ENCODE peak calls at places on chromosomes 1 and 21, in nine cellular contexts. N is body of pancreas, Z is osteoblast, B is psoas muscle, L is cardiac muscle cell, I is breast epithelium, W is upper lobe of left lung, H is Peyer's patch, K is left ventricle myocardium inferior. R is an unnamed sample.

GRCh38 chr21:31566061-31566460 is 93.4 kb upstream of the SOD1 start:
- DNase-seq in N (no peak), Z (no peak), B (no peak), L (no peak), I (no peak), W (no peak), H (no peak), K (no peak), R (no peak)

GRCh38 chr21:45309069-45309521 is 21.4 kb upstream of the POFUT2 start:
- DNase-seq in N (peak; percentile 58), Z (peak; percentile 91), B (peak; percentile 78), L (peak; percentile 76), I (no peak), W (peak; percentile 73), H (peak; percentile 78), K (peak; percentile 77), R (no peak)

GRCh38 chr21:32578107-32578691 is 7.1 kb downstream of the TCP10L start:
- DNase-seq in N (no peak), Z (no peak), B (no peak), L (peak; percentile 11), I (no peak), W (no peak), H (no peak), K (no peak), R (no peak)

GRCh38 chr1:155158991-155159390 is 14.1 kb downstream of the KRTCAP2 start:
- DNase-seq in N (no peak), Z (peak; percentile 46), B (no peak), L (no peak), I (peak; percentile 34), W (no peak), H (no peak), K (no peak), R (no peak)

GRCh38 chr1:226632169-226632884 is 83.8 kb downstream of the STUM start:
- DNase-seq in N (no peak), Z (no peak), B (peak; percentile 63), L (no peak), I (peak; percentile 17), W (peak; percentile 17), H (peak; percentile 49), K (no peak), R (no peak)

GRCh38 chr1:99647460-99647859 is 1.5 kb downstream of the PALMD start:
- DNase-seq in N (no peak), Z (no peak), B (no peak), L (no peak), I (no peak), W (no peak), H (no peak), K (no peak), R (no peak)

GRCh38 chr1:15472595-15472994 is 3.3 kb upstream of the CELA2B start:
- DNase-seq in N (no peak), Z (no peak), B (no peak), L (no peak), I (no peak), W (no peak), H (no peak), K (no peak), R (no peak)

GRCh38 chr21:14751011-14751410 is 204.9 kb upstream of the SAMSN1 start:
- DNase-seq in N (no peak), Z (no peak), B (no peak), L (no peak), I (no peak), W (no peak), H (no peak), K (no peak), R (no peak)

GRCh38 chr1:179831225-179831624 is 46.4 kb downstream of the TOR1AIP2 start:
- DNase-seq in N (no peak), Z (no peak), B (no peak), L (no peak), I (no peak), W (no peak), H (no peak), K (no peak), R (no peak)

GRCh38 chr21:37915516-37915915 is 741 bp downstream of the KCNJ6 start:
- DNase-seq in N (no peak), Z (no peak), B (no peak), L (peak; percentile 3), I (no peak), W (no peak), H (no peak), K (no peak), R (no peak)

GRCh38 chr21:25682382-25682781 is 43.3 kb downstream of the JAM2 start:
- DNase-seq in N (no peak), Z (no peak), B (no peak), L (no peak), I (no peak), W (no peak), H (no peak), K (no peak), R (no peak)

GRCh38 chr1:82689217-82689616 is 888.5 kb downstream of the ADGRL2 start:
- DNase-seq in N (no peak), Z (no peak), B (no peak), L (no peak), I (no peak), W (no peak), H (no peak), K (no peak), R (no peak)

GRCh38 chr1:36705629-36706028 is 222.9 kb upstream of the CSF3R start:
- DNase-seq in N (no peak), Z (no peak), B (no peak), L (no peak), I (no peak), W (no peak), H (no peak), K (no peak), R (no peak)
- TF ChIP-seq CTCF in N (no peak), Z (no peak), B (no peak), L (no peak), I (no peak), W (no peak), H (no peak), K (no peak), R (no peak)

GRCh38 chr1:45002650-45003645 is 8.2 kb downstream of the HECTD3 start:
- DNase-seq in N (no peak), Z (peak; percentile 61), B (peak; percentile 24), L (no peak), I (no peak), W (no peak), H (no peak), K (no peak), R (no peak)

GRCh38 chr1:45003741-45004140 is 7.4 kb downstream of the HECTD3 start:
- DNase-seq in N (no peak), Z (peak; percentile 74), B (no peak), L (no peak), I (no peak), W (no peak), H (no peak), K (no peak), R (no peak)

GRCh38 chr1:45007311-45007710 is 3.8 kb downstream of the HECTD3 start:
- DNase-seq in N (no peak), Z (no peak), B (no peak), L (no peak), I (no peak), W (no peak), H (no peak), K (no peak), R (no peak)

GRCh38 chr1:45005761-45006160 is 5.4 kb downstream of the HECTD3 start:
- DNase-seq in N (no peak), Z (peak; percentile 8), B (no peak), L (no peak), I (no peak), W (no peak), H (no peak), K (no peak), R (no peak)

GRCh38 chr1:45004281-45004920 is 6.7 kb downstream of the HECTD3 start:
- DNase-seq in N (no peak), Z (peak; percentile 31), B (no peak), L (no peak), I (no peak), W (no peak), H (no peak), K (no peak), R (no peak)
- H3K36me3 ChIP-seq in N (peaks cover 9% of the 10 kb centered on the region), Z (peaks cover 67% of the 10 kb centered on the region), B (peaks cover 79% of the 10 kb centered on the region), L (peaks cover 19% of the 10 kb centered on the region), I (peaks cover 18% of the 10 kb centered on the region), W (peaks cover 79% of the 10 kb centered on the region), H (no peaks in the 10 kb centered on the region), K (peaks cover 75% of the 10 kb centered on the region), R (peaks cover 64% of the 10 kb centered on the region)

GRCh38 chr1:110639724-110640386 is 33.7 kb upstream of the KCNA2 start:
- DNase-seq in N (no peak), Z (no peak), B (no peak), L (no peak), I (no peak), W (no peak), H (no peak), K (no peak), R (no peak)
- H3K4me1 ChIP-seq in N (peaks cover 3% of the 10 kb centered on the region), Z (no peaks in the 10 kb centered on the region), B (no peaks in the 10 kb centered on the region), L (no peaks in the 10 kb centered on the region), I (no peaks in the 10 kb centered on the region), W (no peaks in the 10 kb centered on the region), H (peaks cover 7% of the 10 kb centered on the region), K (peaks cover 11% of the 10 kb centered on the region), R (peaks cover 9% of the 10 kb centered on the region)

GRCh38 chr1:8718878-8719361 is 98.5 kb downstream of the RERE start:
- DNase-seq in N (no peak), Z (no peak), B (no peak), L (no peak), I (no peak), W (no peak), H (no peak), K (no peak), R (no peak)
- TF ChIP-seq CTCF in N (peak; percentile 17), Z (peak; percentile 43), B (no peak), L (peak; percentile 46), I (no peak), W (no peak), H (no peak), K (peak; percentile 39), R (no peak)

DNA sequence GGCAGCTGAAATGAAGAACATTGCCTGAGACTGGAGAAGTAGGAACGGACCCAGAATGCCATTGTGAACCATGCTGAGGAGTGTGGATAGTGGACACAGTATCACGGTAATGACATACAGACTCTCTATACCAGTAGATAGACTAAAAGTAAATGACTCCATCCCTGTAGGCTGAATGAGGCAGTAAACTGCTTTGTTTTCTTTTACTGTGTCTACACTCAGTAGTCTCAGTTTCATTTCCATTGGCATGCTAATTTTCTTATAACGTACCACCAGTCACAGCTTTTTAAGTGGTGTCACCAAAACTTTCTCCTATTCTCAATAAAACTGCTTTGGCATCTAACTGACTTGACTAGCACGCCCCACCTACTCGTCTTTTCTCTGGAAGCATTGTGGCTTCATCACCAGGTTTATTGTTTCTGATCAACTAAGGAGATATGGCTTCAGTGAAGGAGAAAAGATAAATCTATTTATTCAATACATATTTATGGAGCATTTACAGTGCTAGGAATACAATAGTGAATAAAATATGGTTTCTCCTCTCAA is 8.4 kb upstream of the ZNF697 start:
- DNase-seq in N (no peak), Z (no peak), B (no peak), L (no peak), I (no peak), W (no peak), H (no peak), K (no peak), R (no peak)
- H3K36me3 ChIP-seq in N (no peaks in the 10 kb centered on the region), Z (no peaks in the 10 kb centered on the region), B (no peaks in the 10 kb centered on the region), L (no peaks in the 10 kb centered on the region), I (no peaks in the 10 kb centered on the region), W (no peaks in the 10 kb centered on the region), H (no peaks in the 10 kb centered on the region), K (no peaks in the 10 kb centered on the region), R (no peaks in the 10 kb centered on the region)

GRCh38 chr21:38956791-38957571 is 151.3 kb downstream of the ETS2 start:
- DNase-seq in N (no peak), Z (no peak), B (no peak), L (peak; percentile 86), I (no peak), W (peak; percentile 62), H (no peak), K (no peak), R (no peak)
- H3K4me1 ChIP-seq in N (peaks cover 33% of the 10 kb centered on the region), Z (peaks cover 29% of the 10 kb centered on the region), B (no peaks in the 10 kb centered on the region), L (peaks cover 49% of the 10 kb centered on the region), I (no peaks in the 10 kb centered on the region), W (peaks cover 28% of the 10 kb centered on the region), H (peaks cover 48% of the 10 kb centered on the region), K (peaks cover 49% of the 10 kb centered on the region), R (peaks cover 3% of the 10 kb centered on the region)

GRCh38 chr21:40130476-40130875 is 263.2 kb downstream of the PCP4 start:
- DNase-seq in N (no peak), Z (no peak), B (no peak), L (no peak), I (no peak), W (no peak), H (no peak), K (no peak), R (no peak)
- TF ChIP-seq CTCF in N (no peak), Z (no peak), B (no peak), L (no peak), I (no peak), W (no peak), H (no peak), K (no peak), R (no peak)